ENCODE peak calls at places on chromosome 9, in four cellular contexts. H is omental fat pad, L is GM10248, W is progenitor cell of endocrine pancreas. P is an unnamed sample.

GRCh38 chr9:133772581-133772980 is 34.4 kb upstream of the SARDH start:
- DNase-seq in H (no peak), L (no peak), W (no peak), P (no peak)

GRCh38 chr9:131100445-131100844 is 4.1 kb downstream of the AIF1L start:
- DNase-seq in H (no peak), L (no peak), W (no peak), P (no peak)

GRCh38 chr9:76358628-76359283 is 35.5 kb downstream of the RFK start:
- DNase-seq in H (no peak), L (no peak), W (no peak), P (no peak)

GRCh38 chr9:77999231-77999631 is 32.4 kb downstream of the GNAQ start:
- DNase-seq in H (no peak), L (no peak), W (no peak), P (no peak)

GRCh38 chr9:34363619-34364351 is 12.9 kb downstream of the MYORG start:
- DNase-seq in H (no peak), L (no peak), W (no peak), P (no peak)

GRCh38 chr9:21611896-21612295 is 129.8 kb upstream of the IFNE start:
- DNase-seq in H (no peak), L (no peak), W (no peak), P (no peak)

GRCh38 chr9:133715295-133715865 is 22.8 kb downstream of the SARDH start:
- DNase-seq in H (no peak), L (no peak), W (no peak), P (no peak)

GRCh38 chr9:135980926-135981630 is 19.9 kb upstream of the UBAC1 start:
- DNase-seq in H (no peak), L (no peak), W (no peak), P (no peak)

GRCh38 chr9:124448019-124448418 is 2.2 kb upstream of the ADGRD2 start:
- DNase-seq in H (no peak), L (no peak), W (no peak), P (no peak)

GRCh38 chr9:76588320-76588719 is 129.3 kb downstream of the GCNT1 start:
- DNase-seq in H (no peak), L (no peak), W (no peak), P (no peak)

GRCh38 chr9:37953775-37954437 is 50.0 kb upstream of the SLC25A51 start:
- DNase-seq in H (peak), L (peak), W (no peak), P (peak)

GRCh38 chr9:125795970-125796596 is 48.9 kb downstream of the PBX3 start:
- DNase-seq in H (no peak), L (no peak), W (no peak), P (no peak)

GRCh38 chr9:92738661-92739081 is 26.0 kb downstream of the BICD2 start:
- DNase-seq in H (no peak), L (no peak), W (no peak), P (no peak)

GRCh38 chr9:33782395-33783152 is 12.8 kb upstream of the PRSS3 start:
- DNase-seq in H (no peak), L (no peak), W (no peak), P (no peak)

GRCh38 chr9:114282926-114283325 is 40.0 kb upstream of the ORM1 start:
- DNase-seq in H (no peak), L (no peak), W (no peak), P (no peak)

GRCh38 chr9:137531099-137531765 is 19.0 kb downstream of the PNPLA7 start:
- DNase-seq in H (no peak), L (no peak), W (no peak), P (no peak)

GRCh38 chr9:21095561-21095960 is 17.8 kb upstream of the IFNB1 start:
- DNase-seq in H (no peak), L (no peak), W (no peak), P (no peak)

GRCh38 chr9:19935422-19935821 is 146.6 kb upstream of the SLC24A2 start:
- DNase-seq in H (no peak), L (no peak), W (no peak), P (no peak)

GRCh38 chr9:26301659-26302058 is 590.9 kb downstream of the CAAP1 start:
- DNase-seq in H (no peak), L (no peak), W (no peak), P (no peak)

GRCh38 chr9:78682206-78682605 is 385.3 kb downstream of the PSAT1 start:
- DNase-seq in H (no peak), L (no peak), W (no peak), P (no peak)

GRCh38 chr9:131840220-131840619 is 100.3 kb upstream of the RAPGEF1 start:
- DNase-seq in H (no peak), L (no peak), W (no peak), P (no peak)

GRCh38 chr9:113274474-113275146 is 762 bp downstream of the CDC26 start:
- DNase-seq in H (no peak), L (peak), W (peak), P (no peak)

GRCh38 chr9:7008411-7008810 is 250.6 kb downstream of the KDM4C start:
- DNase-seq in H (no peak), L (no peak), W (no peak), P (no peak)

GRCh38 chr9:16729656-16730055 is 140.8 kb downstream of the BNC2 start:
- DNase-seq in H (no peak), L (no peak), W (no peak), P (no peak)

P was measured in GOT3.